ENCODE peak calls at places on chromosome 15, in eight cellular contexts. C is SJSA1, L is mucosa of gallbladder, Q is tibial nerve, U is GM12865, D is HEK293T, Y is omental fat pad, A is NCI-H1105 treated with DMSO at 0.1 percent for 48 hours. K is an unnamed sample.

GRCh38 chr15:68417897-68418296 is 14.1 kb downstream of the ITGA11 start:
- DNase-seq in A (no peak), U (no peak), Q (no peak), C (no peak), L (no peak), D (no peak), Y (no peak), K (no peak)

GRCh38 chr15:60423540-60423939 is 25.8 kb upstream of the ANXA2 start:
- DNase-seq in C (peak), A (no peak), Y (no peak), U (peak), D (no peak), L (no peak), Q (no peak), K (no peak)

GRCh38 chr15:50773389-50773788 is 7.9 kb upstream of the SPPL2A start:
- DNase-seq in U (no peak), Q (no peak), D (no peak), A (no peak), L (no peak), Y (no peak), C (no peak), K (no peak)

GRCh38 chr15:65790692-65791334 is 1.3 kb downstream of the DENND4A start:
- DNase-seq in C (no peak), Q (no peak), U (peak), Y (no peak), L (no peak), A (peak), D (no peak), K (no peak)

GRCh38 chr15:51076898-51077564 is 17.7 kb downstream of the TNFAIP8L3 start:
- DNase-seq in D (no peak), C (no peak), A (no peak), U (peak), L (peak), Y (no peak), Q (peak), K (peak)

GRCh38 chr15:78561490-78561889 is 3.8 kb upstream of the CHRNA5 start:
- DNase-seq in D (no peak), C (no peak), Q (no peak), Y (no peak), U (no peak), L (no peak), A (no peak), K (no peak)

GRCh38 chr15:51982013-51982769 is 10.6 kb upstream of the LEO1 start:
- DNase-seq in U (peak), D (peak), L (peak), Y (no peak), C (peak), A (peak), Q (no peak), K (no peak)

GRCh38 chr15:26298666-26299065 is 435.5 kb upstream of the ATP10A start:
- DNase-seq in Y (no peak), A (no peak), D (no peak), U (no peak), C (no peak), Q (no peak), L (no peak), K (no peak)

GRCh38 chr15:33587773-33588172 is 277.0 kb downstream of the RYR3 start:
- DNase-seq in U (no peak), D (no peak), A (no peak), Q (no peak), C (peak), L (no peak), Y (no peak), K (no peak)

GRCh38 chr15:92821491-92822116 is 78.5 kb upstream of the CHD2 start:
- DNase-seq in C (no peak), Y (no peak), D (no peak), A (no peak), Q (no peak), L (no peak), U (no peak), K (no peak)

GRCh38 chr15:74389115-74390048 is 21.9 kb upstream of the CYP11A1 start:
- DNase-seq in Y (no peak), D (no peak), L (no peak), Q (no peak), A (no peak), C (no peak), U (no peak), K (no peak)

GRCh38 chr15:61621146-61621545 is 392.0 kb upstream of the RORA start:
- DNase-seq in C (no peak), Y (no peak), D (peak), U (peak), L (peak), Q (no peak), A (peak), K (peak)

GRCh38 chr15:74792227-74793016 is 10.5 kb downstream of the CSK start:
- DNase-seq in D (no peak), Q (no peak), A (no peak), L (no peak), Y (no peak), U (no peak), C (no peak), K (peak)

GRCh38 chr15:68536331-68537095 is 42.3 kb upstream of the CORO2B start:
- DNase-seq in A (no peak), L (no peak), D (no peak), U (no peak), Q (no peak), C (peak), Y (no peak), K (no peak)

GRCh38 chr15:34318277-34319079 is 19.1 kb downstream of the SLC12A6 start:
- DNase-seq in A (peak), Y (no peak), U (peak), D (peak), Q (no peak), C (no peak), L (peak), K (peak)

GRCh38 chr15:93231261-93231939 is 142.4 kb upstream of the RGMA start:
- DNase-seq in Q (no peak), U (no peak), D (no peak), Y (no peak), A (no peak), C (no peak), L (no peak), K (no peak)

GRCh38 chr15:83858820-83859505 is 205.0 kb downstream of the ADAMTSL3 start:
- DNase-seq in C (no peak), A (no peak), D (no peak), U (no peak), Y (no peak), L (no peak), Q (no peak), K (no peak)

GRCh38 chr15:92745845-92746271 is 90.3 kb upstream of the FAM174B start:
- DNase-seq in A (no peak), Y (no peak), D (no peak), U (no peak), L (no peak), Q (no peak), C (no peak), K (no peak)

GRCh38 chr15:37134699-37135131 is 34.4 kb upstream of the MEIS2 start:
- DNase-seq in C (peak), D (peak), U (peak), L (no peak), Y (no peak), Q (no peak), A (peak), K (no peak)

GRCh38 chr15:57604502-57604901 is 12.8 kb downstream of the MYZAP start:
- DNase-seq in C (no peak), Q (no peak), U (no peak), Y (no peak), D (no peak), A (no peak), L (no peak), K (peak)

GRCh38 chr15:58773024-58773423 is 1.9 kb downstream of the MINDY2 start:
- DNase-seq in D (no peak), L (no peak), Y (no peak), C (no peak), A (no peak), Q (no peak), U (no peak), K (no peak)

GRCh38 chr15:92393994-92394326 is 279 bp downstream of the ST8SIA2 start:
- DNase-seq in L (no peak), Y (no peak), U (no peak), C (peak), Q (no peak), A (no peak), D (no peak), K (no peak)

GRCh38 chr15:101156509-101157159 is 95.2 kb downstream of the CHSY1 start:
- DNase-seq in Q (no peak), A (no peak), D (no peak), Y (no peak), C (peak), L (no peak), U (peak), K (no peak)

GRCh38 chr15:68704496-68705021 is 116.1 kb downstream of the ANP32A start:
- DNase-seq in Q (no peak), A (no peak), D (no peak), Y (no peak), L (peak), U (no peak), C (no peak), K (no peak)

GRCh38 chr15:90241343-90242192 is 7.6 kb downstream of the GDPGP1 start:
- DNase-seq in L (no peak), D (no peak), Y (no peak), C (no peak), Q (no peak), U (no peak), A (no peak), K (peak)

GRCh38 chr15:75227663-75228280 is 26.1 kb downstream of the C15orf39 start:
- DNase-seq in Y (no peak), C (no peak), Q (no peak), A (no peak), D (no peak), L (no peak), U (no peak), K (no peak)

GRCh38 chr15:77518458-77518857 is 97.8 kb downstream of the HMG20A start:
- DNase-seq in C (no peak), U (no peak), Y (no peak), Q (no peak), A (no peak), L (no peak), D (no peak), K (no peak)

GRCh38 chr15:70488002-70488605 is 275.3 kb downstream of the UACA start:
- DNase-seq in U (peak), Y (peak), C (peak), A (peak), Q (peak), L (peak), D (peak), K (peak)

GRCh38 chr15:56325186-56325585 is 40.0 kb upstream of the TEX9 start:
- DNase-seq in C (no peak), U (no peak), D (no peak), L (no peak), Q (no peak), A (no peak), Y (no peak), K (no peak)

GRCh38 chr15:90286678-90287077 is 21.2 kb downstream of the NGRN start:
- DNase-seq in A (no peak), L (no peak), Y (no peak), D (no peak), U (peak), Q (no peak), C (peak), K (no peak)